ENCODE peak calls at places on chromosomes 5 and 9, in four cellular contexts. K is WERI-Rb-1, T is fibroblast of the aortic adventitia, F is neural progenitor cell. Y is an unnamed sample.

GRCh38 chr9:128528445-128529160 is 23.8 kb upstream of the SPTAN1 start:
- DNase-seq in K (no peak), T (no peak), F (no peak), Y (no peak)

GRCh38 chr5:122401991-122402710 is 90.1 kb downstream of the SNCAIP start:
- DNase-seq in K (no peak), T (no peak), F (no peak), Y (no peak)

GRCh38 chr5:176806137-176806536 is 4.2 kb upstream of the UNC5A start:
- DNase-seq in K (no peak), T (no peak), F (peak), Y (peak)

GRCh38 chr5:166672431-166672830 is 1619.0 kb upstream of the WWC1 start:
- DNase-seq in K (no peak), T (no peak), F (no peak), Y (no peak)

GRCh38 chr5:90873033-90873517 is 314.5 kb downstream of the ADGRV1 start:
- DNase-seq in K (no peak), T (no peak), F (no peak), Y (no peak)

GRCh38 chr5:30041831-30042385 is 1151.6 kb upstream of the CDH6 start:
- DNase-seq in K (no peak), T (no peak), F (no peak), Y (no peak)

GRCh38 chr9:23496827-23497226 is 329.2 kb downstream of the ELAVL2 start:
- DNase-seq in K (no peak), T (no peak), F (no peak), Y (no peak)

GRCh38 chr9:136839229-136840139 is 2.8 kb upstream of the AJM1 start:
- DNase-seq in K (no peak), T (no peak), F (no peak), Y (no peak)

GRCh38 chr5:84218546-84218945 is 166.1 kb downstream of the EDIL3 start:
- DNase-seq in K (no peak), T (no peak), F (no peak), Y (no peak)

GRCh38 chr9:83280259-83280658 is 217.3 kb upstream of the RASEF start:
- DNase-seq in K (no peak), T (no peak), F (no peak), Y (peak)

GRCh38 chr9:17065062-17065461 is 69.8 kb upstream of the CNTLN start:
- DNase-seq in K (no peak), T (peak), F (no peak), Y (peak)

GRCh38 chr5:129554134-129554904 is 94.2 kb downstream of the ADAMTS19 start:
- DNase-seq in K (no peak), T (no peak), F (no peak), Y (no peak)

GRCh38 chr5:152259702-152260101 is 145.4 kb downstream of the NMUR2 start:
- DNase-seq in K (no peak), T (no peak), F (no peak), Y (no peak)

GRCh38 chr9:113896713-113897112 is 20.6 kb downstream of the ZNF618 start:
- DNase-seq in K (no peak), T (no peak), F (no peak), Y (no peak)

GRCh38 chr5:7917130-7918123 is 48.5 kb downstream of the MTRR start:
- DNase-seq in K (no peak), T (no peak), F (no peak), Y (no peak)

GRCh38 chr9:115210699-115211098 is 92.7 kb upstream of the TNC start:
- DNase-seq in K (no peak), T (no peak), F (no peak), Y (no peak)

GRCh38 chr5:141342773-141343172 is 856 bp upstream of the PCDHGA3 start:
- DNase-seq in K (no peak), T (no peak), F (no peak), Y (no peak)

GRCh38 chr5:141343242-141343952 is at the start of gene PCDHGA3:
- DNase-seq in K (no peak), T (peak), F (no peak), Y (peak)

GRCh38 chr5:141343953-141344463 is 379 bp downstream of the PCDHGA3 start:
- DNase-seq in K (no peak), T (no peak), F (no peak), Y (no peak)

DNA sequence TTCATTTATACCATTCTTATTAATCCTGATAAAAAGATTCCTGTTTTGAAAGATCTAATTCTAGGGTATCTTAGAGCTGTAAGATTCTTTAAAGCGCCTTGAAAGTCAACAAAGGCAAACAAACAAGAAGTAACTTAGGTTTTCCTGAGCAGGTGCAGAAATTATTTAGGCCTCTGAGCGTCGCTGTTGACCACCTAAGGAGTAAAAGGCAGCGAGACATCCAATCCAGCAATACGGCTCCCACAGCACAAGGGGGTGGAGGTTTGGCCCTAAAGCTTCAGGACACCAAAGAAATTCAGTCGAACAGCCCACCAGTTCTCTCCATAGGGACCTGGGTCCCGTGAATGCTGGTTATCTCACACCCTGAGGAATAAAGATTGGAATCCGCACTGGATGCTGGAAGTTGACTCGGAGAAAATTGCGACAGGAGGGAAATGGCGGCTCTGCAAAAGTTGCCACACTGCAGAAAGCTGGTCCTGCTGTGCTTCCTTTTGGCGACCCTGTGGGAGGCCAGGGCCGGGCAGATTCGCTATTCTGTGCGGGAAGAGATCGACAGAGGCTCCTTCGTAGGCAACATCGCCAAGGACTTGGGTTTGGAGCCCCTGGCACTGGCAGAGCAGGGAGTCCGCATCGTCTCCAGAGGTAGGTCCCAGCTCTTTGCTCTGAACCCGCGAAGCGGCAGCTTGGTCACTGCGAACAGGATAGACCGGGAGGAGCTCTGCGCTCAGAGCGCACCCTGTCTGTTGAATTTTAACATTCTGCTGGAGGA is at the start of gene PCDHGA2:
- DNase-seq in K (peak), T (peak), F (peak), Y (peak)
- H3K4me3 ChIP-seq in K (no peak), T (peak), F (no peak), Y (peak)

GRCh38 chr9:121160025-121160424 is 41.6 kb downstream of the RAB14 start:
- DNase-seq in K (no peak), T (no peak), F (no peak), Y (no peak)

GRCh38 chr9:121157939-121158338 is 43.7 kb downstream of the RAB14 start:
- DNase-seq in K (no peak), T (no peak), F (no peak), Y (no peak)

GRCh38 chr9:121153642-121154041 is 48.0 kb downstream of the RAB14 start:
- DNase-seq in K (no peak), T (peak), F (no peak), Y (no peak)

GRCh38 chr9:121154782-121155181 is 46.9 kb downstream of the RAB14 start:
- DNase-seq in K (no peak), T (no peak), F (no peak), Y (peak)

GRCh38 chr9:121156263-121156731 is 45.4 kb downstream of the RAB14 start:
- DNase-seq in K (no peak), T (peak), F (no peak), Y (peak)
- H3K4me3 ChIP-seq in K (no peak), T (peak), F (no peak), Y (no peak)

DNA sequence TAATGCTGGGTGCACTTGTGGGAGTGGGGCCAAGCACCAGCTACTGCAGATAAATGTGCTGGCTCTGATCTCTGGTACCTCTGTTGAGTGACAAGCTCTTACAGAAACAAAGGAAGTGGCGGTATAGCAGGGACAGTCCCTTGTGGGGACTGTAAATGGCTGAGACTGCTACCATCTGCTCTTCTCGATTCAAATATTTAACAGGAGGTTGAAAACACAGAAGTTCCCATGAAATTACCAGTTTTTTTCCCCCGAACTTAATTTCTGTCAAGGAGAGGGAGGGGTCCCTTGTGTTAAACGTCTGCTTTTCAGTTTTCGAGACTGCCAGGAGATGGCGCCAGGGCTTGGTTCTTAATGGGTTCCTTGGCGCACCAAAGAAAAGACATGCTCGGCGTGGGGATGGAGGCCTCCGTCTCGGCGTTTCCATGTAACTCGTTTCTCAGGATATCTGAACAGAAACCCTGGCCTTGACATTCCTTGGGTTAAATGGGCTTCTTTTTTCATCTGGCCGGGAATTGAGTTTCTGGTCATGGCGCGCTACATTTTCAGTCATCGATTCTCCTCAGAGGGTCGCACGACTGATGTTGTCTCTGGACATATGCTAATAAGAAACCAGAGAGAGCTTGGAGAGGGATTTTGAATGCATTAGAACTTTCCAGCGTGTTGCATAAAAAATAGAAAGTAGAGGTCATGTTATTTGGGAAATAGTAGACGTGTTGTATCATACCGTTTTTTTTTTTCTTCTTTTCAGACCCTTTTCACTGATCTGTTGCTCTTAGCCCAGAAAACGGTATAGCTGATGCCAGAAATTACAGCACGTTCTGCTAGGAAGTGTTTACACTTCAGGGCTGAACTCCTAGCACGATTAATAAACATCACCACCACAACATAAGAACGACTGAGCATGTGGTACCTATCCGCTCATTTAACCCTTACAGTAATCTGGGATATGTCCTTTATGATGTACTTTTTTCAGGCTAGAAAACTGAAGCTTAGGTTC is 64.0 kb downstream of the CARTPT start:
- DNase-seq in K (peak), T (peak), F (peak), Y (peak)
- H3K4me3 ChIP-seq in K (no peak), T (peak), F (no peak), Y (no peak)

GRCh38 chr9:124477211-124478013 is 27.2 kb downstream of the ADGRD2 start:
- DNase-seq in K (no peak), T (no peak), F (peak), Y (no peak)
- H3K4me3 ChIP-seq in K (no peak), T (no peak), F (peak), Y (no peak)